ENCODE peak calls at places on chromosomes 12 and 14, in five cellular contexts. One of them, this sample, is unnamed.

GRCh38 chr12:22083167-22083566 is 37.1 kb downstream of the CMAS start:
- DNase-seq in RWPE1: peak
- DNase-seq in brain microvascular endothelial cell: peak
- DNase-seq in cardiac muscle cell: peak
- DNase-seq in H1: no peak
- DNase-seq in this sample: no peak

GRCh38 chr14:59961518-59962062 is 41.6 kb downstream of the LRRC9 start:
- DNase-seq in RWPE1: no peak
- DNase-seq in brain microvascular endothelial cell: no peak
- DNase-seq in cardiac muscle cell: no peak
- DNase-seq in H1: no peak
- DNase-seq in this sample: no peak

GRCh38 chr12:91852646-91853045 is 293.0 kb downstream of the BTG1 start:
- DNase-seq in RWPE1: no peak
- DNase-seq in brain microvascular endothelial cell: no peak
- DNase-seq in cardiac muscle cell: no peak
- DNase-seq in H1: no peak
- DNase-seq in this sample: no peak

GRCh38 chr12:26338574-26339572 is 143.5 kb downstream of the SSPN start:
- DNase-seq in RWPE1: peak
- DNase-seq in brain microvascular endothelial cell: peak
- DNase-seq in cardiac muscle cell: no peak
- DNase-seq in H1: no peak
- DNase-seq in this sample: no peak

GRCh38 chr14:68771631-68772030 is 21.2 kb downstream of the ZFP36L1 start:
- DNase-seq in RWPE1: no peak
- DNase-seq in brain microvascular endothelial cell: no peak
- DNase-seq in cardiac muscle cell: no peak
- DNase-seq in H1: no peak
- DNase-seq in this sample: peak

GRCh38 chr12:116603516-116603915 is 44.3 kb downstream of the MAP1LC3B2 start:
- DNase-seq in RWPE1: no peak
- DNase-seq in brain microvascular endothelial cell: no peak
- DNase-seq in cardiac muscle cell: peak
- DNase-seq in H1: no peak
- DNase-seq in this sample: peak

GRCh38 chr14:57066887-57067513 is 201.7 kb downstream of the EXOC5 start:
- DNase-seq in RWPE1: no peak
- DNase-seq in brain microvascular endothelial cell: peak
- DNase-seq in cardiac muscle cell: peak
- DNase-seq in H1: peak
- DNase-seq in this sample: peak

GRCh38 chr14:73238262-73238852 is 1.1 kb downstream of the PAPLN start:
- DNase-seq in RWPE1: peak
- DNase-seq in brain microvascular endothelial cell: peak
- DNase-seq in cardiac muscle cell: no peak
- DNase-seq in H1: no peak
- DNase-seq in this sample: no peak

GRCh38 chr14:50697659-50698290 is 29.7 kb upstream of the SAV1 start:
- DNase-seq in RWPE1: no peak
- DNase-seq in brain microvascular endothelial cell: no peak
- DNase-seq in cardiac muscle cell: no peak
- DNase-seq in H1: no peak
- DNase-seq in this sample: no peak

GRCh38 chr12:65741662-65742480 is 82.4 kb upstream of the HMGA2 start:
- DNase-seq in RWPE1: peak
- DNase-seq in brain microvascular endothelial cell: peak
- DNase-seq in cardiac muscle cell: peak
- DNase-seq in H1: no peak
- DNase-seq in this sample: peak

GRCh38 chr12:20309504-20310148 is 58.7 kb upstream of the PDE3A start:
- DNase-seq in RWPE1: no peak
- DNase-seq in brain microvascular endothelial cell: no peak
- DNase-seq in cardiac muscle cell: no peak
- DNase-seq in H1: no peak
- DNase-seq in this sample: no peak

GRCh38 chr14:54681819-54682261 is 114.9 kb downstream of the SAMD4A start:
- DNase-seq in RWPE1: peak
- DNase-seq in brain microvascular endothelial cell: peak
- DNase-seq in cardiac muscle cell: no peak
- DNase-seq in H1: no peak
- DNase-seq in this sample: no peak

GRCh38 chr14:67943947-67944346 is 124.4 kb downstream of the RAD51B start:
- DNase-seq in RWPE1: peak
- DNase-seq in brain microvascular endothelial cell: peak
- DNase-seq in cardiac muscle cell: peak
- DNase-seq in H1: peak
- DNase-seq in this sample: peak

GRCh38 chr12:3279415-3279780 is 202.2 kb downstream of the TSPAN9 start:
- DNase-seq in RWPE1: no peak
- DNase-seq in brain microvascular endothelial cell: no peak
- DNase-seq in cardiac muscle cell: no peak
- DNase-seq in H1: no peak
- DNase-seq in this sample: no peak

GRCh38 chr12:108277613-108278012 is 61.5 kb downstream of the CMKLR1 start:
- DNase-seq in RWPE1: no peak
- DNase-seq in brain microvascular endothelial cell: no peak
- DNase-seq in cardiac muscle cell: no peak
- DNase-seq in H1: no peak
- DNase-seq in this sample: no peak

GRCh38 chr12:12716151-12716844 is 870 bp upstream of the CDKN1B start:
- DNase-seq in RWPE1: no peak
- DNase-seq in brain microvascular endothelial cell: no peak
- DNase-seq in cardiac muscle cell: no peak
- DNase-seq in H1: no peak
- DNase-seq in this sample: no peak

GRCh38 chr12:101876861-101877815 is at the start of gene DRAM1:
- DNase-seq in RWPE1: peak
- DNase-seq in brain microvascular endothelial cell: peak
- DNase-seq in cardiac muscle cell: peak
- DNase-seq in H1: peak
- DNase-seq in this sample: peak
- TF ChIP-seq CTCF in RWPE1: no peak
- TF ChIP-seq CTCF in brain microvascular endothelial cell: no peak
- TF ChIP-seq CTCF in cardiac muscle cell: no peak
- TF ChIP-seq CTCF in H1: peak
- TF ChIP-seq CTCF in this sample: no peak

DNA sequence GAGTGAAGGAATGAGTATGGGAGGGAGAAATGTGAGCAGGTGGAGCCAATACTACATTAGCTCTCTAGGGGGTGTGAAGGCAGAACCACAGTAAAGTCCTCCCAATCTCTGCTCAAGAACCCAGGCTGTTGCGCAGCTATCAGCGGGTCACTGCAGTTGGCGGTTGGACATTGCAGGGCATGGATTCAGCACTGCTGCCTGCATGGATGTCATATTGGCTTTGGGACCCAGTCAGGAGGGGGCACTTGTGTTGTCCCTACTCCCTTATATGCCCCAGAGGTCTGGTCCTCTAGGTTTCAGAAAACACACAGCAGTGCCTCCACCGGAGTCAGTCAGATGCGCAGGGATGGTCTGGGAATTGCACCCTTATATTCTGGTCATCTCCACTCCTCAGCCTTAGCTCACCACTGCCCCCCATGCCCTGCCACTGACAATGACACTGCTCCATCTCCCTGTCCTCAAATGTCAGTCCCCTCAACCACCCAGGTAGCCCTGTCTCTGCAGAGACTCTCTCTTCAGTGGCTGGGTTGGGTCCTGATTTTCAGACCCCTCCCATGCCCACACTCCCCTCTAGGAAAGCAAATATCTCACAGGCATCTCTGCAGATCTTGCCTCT is 9.6 kb downstream of the ZDHHC22 start:
- DNase-seq in RWPE1: no peak
- DNase-seq in brain microvascular endothelial cell: no peak
- DNase-seq in cardiac muscle cell: no peak
- DNase-seq in H1: no peak
- DNase-seq in this sample: no peak
- TF ChIP-seq CTCF in RWPE1: no peak
- TF ChIP-seq CTCF in brain microvascular endothelial cell: no peak
- TF ChIP-seq CTCF in cardiac muscle cell: no peak
- TF ChIP-seq CTCF in H1: peak
- TF ChIP-seq CTCF in this sample: no peak

GRCh38 chr14:93195316-93195999 is 10.3 kb downstream of the LYSET start:
- DNase-seq in RWPE1: no peak
- DNase-seq in brain microvascular endothelial cell: no peak
- DNase-seq in cardiac muscle cell: no peak
- DNase-seq in H1: no peak
- DNase-seq in this sample: no peak

GRCh38 chr14:93200553-93200952 is 6.3 kb downstream of the GON7 start:
- DNase-seq in RWPE1: no peak
- DNase-seq in brain microvascular endothelial cell: no peak
- DNase-seq in cardiac muscle cell: no peak
- DNase-seq in H1: no peak
- DNase-seq in this sample: no peak

GRCh38 chr14:93201155-93201704 is 5.6 kb downstream of the GON7 start:
- DNase-seq in RWPE1: no peak
- DNase-seq in brain microvascular endothelial cell: no peak
- DNase-seq in cardiac muscle cell: no peak
- DNase-seq in H1: no peak
- DNase-seq in this sample: no peak

GRCh38 chr14:93199031-93199430 is 7.8 kb downstream of the GON7 start:
- DNase-seq in RWPE1: no peak
- DNase-seq in brain microvascular endothelial cell: no peak
- DNase-seq in cardiac muscle cell: no peak
- DNase-seq in H1: no peak
- DNase-seq in this sample: no peak
- TF ChIP-seq CTCF in RWPE1: no peak
- TF ChIP-seq CTCF in brain microvascular endothelial cell: no peak
- TF ChIP-seq CTCF in cardiac muscle cell: no peak
- TF ChIP-seq CTCF in H1: no peak
- TF ChIP-seq CTCF in this sample: no peak

GRCh38 chr14:75003250-75004027 is 718 bp downstream of the EIF2B2 start:
- DNase-seq in RWPE1: no peak
- DNase-seq in brain microvascular endothelial cell: no peak
- DNase-seq in cardiac muscle cell: no peak
- DNase-seq in H1: no peak
- DNase-seq in this sample: no peak

GRCh38 chr14:75005357-75005756 is 2.6 kb downstream of the EIF2B2 start:
- DNase-seq in RWPE1: no peak
- DNase-seq in brain microvascular endothelial cell: no peak
- DNase-seq in cardiac muscle cell: no peak
- DNase-seq in H1: no peak
- DNase-seq in this sample: no peak

GRCh38 chr14:75001261-75001660 is 1.5 kb upstream of the EIF2B2 start:
- DNase-seq in RWPE1: no peak
- DNase-seq in brain microvascular endothelial cell: no peak
- DNase-seq in cardiac muscle cell: no peak
- DNase-seq in H1: no peak
- DNase-seq in this sample: no peak

GRCh38 chr14:75001899-75002298 is 822 bp upstream of the EIF2B2 start:
- DNase-seq in RWPE1: no peak
- DNase-seq in brain microvascular endothelial cell: no peak
- DNase-seq in cardiac muscle cell: no peak
- DNase-seq in H1: no peak
- DNase-seq in this sample: no peak

GRCh38 chr14:75002392-75003249 is at the start of gene EIF2B2:
- DNase-seq in RWPE1: peak
- DNase-seq in brain microvascular endothelial cell: peak
- DNase-seq in cardiac muscle cell: peak
- DNase-seq in H1: peak
- DNase-seq in this sample: peak
- TF ChIP-seq CTCF in RWPE1: no peak
- TF ChIP-seq CTCF in brain microvascular endothelial cell: peak
- TF ChIP-seq CTCF in cardiac muscle cell: peak
- TF ChIP-seq CTCF in H1: peak
- TF ChIP-seq CTCF in this sample: peak

GRCh38 chr14:51732494-51733080 is 80.9 kb downstream of the FRMD6 start:
- DNase-seq in RWPE1: no peak
- DNase-seq in brain microvascular endothelial cell: no peak
- DNase-seq in cardiac muscle cell: no peak
- DNase-seq in H1: no peak
- DNase-seq in this sample: no peak

GRCh38 chr14:51733147-51733546 is 81.4 kb downstream of the FRMD6 start:
- DNase-seq in RWPE1: no peak
- DNase-seq in brain microvascular endothelial cell: no peak
- DNase-seq in cardiac muscle cell: no peak
- DNase-seq in H1: no peak
- DNase-seq in this sample: no peak

GRCh38 chr14:51730094-51730493 is 78.4 kb downstream of the FRMD6 start:
- DNase-seq in RWPE1: no peak
- DNase-seq in brain microvascular endothelial cell: no peak
- DNase-seq in cardiac muscle cell: no peak
- DNase-seq in H1: no peak
- DNase-seq in this sample: no peak

GRCh38 chr14:51727526-51727925 is 75.8 kb downstream of the FRMD6 start:
- DNase-seq in RWPE1: no peak
- DNase-seq in brain microvascular endothelial cell: no peak
- DNase-seq in cardiac muscle cell: no peak
- DNase-seq in H1: no peak
- DNase-seq in this sample: no peak

GRCh38 chr14:51730674-51731073 is 79.0 kb downstream of the FRMD6 start:
- DNase-seq in RWPE1: no peak
- DNase-seq in brain microvascular endothelial cell: no peak
- DNase-seq in cardiac muscle cell: no peak
- DNase-seq in H1: no peak
- DNase-seq in this sample: no peak
- TF ChIP-seq CTCF in RWPE1: no peak
- TF ChIP-seq CTCF in brain microvascular endothelial cell: no peak
- TF ChIP-seq CTCF in cardiac muscle cell: no peak
- TF ChIP-seq CTCF in H1: no peak
- TF ChIP-seq CTCF in this sample: no peak

GRCh38 chr12:43282106-43282505 is 269.9 kb downstream of the ADAMTS20 start:
- DNase-seq in RWPE1: peak
- DNase-seq in brain microvascular endothelial cell: no peak
- DNase-seq in cardiac muscle cell: peak
- DNase-seq in H1: no peak
- DNase-seq in this sample: no peak
- TF ChIP-seq CTCF in RWPE1: peak
- TF ChIP-seq CTCF in brain microvascular endothelial cell: peak
- TF ChIP-seq CTCF in cardiac muscle cell: peak
- TF ChIP-seq CTCF in H1: no peak
- TF ChIP-seq CTCF in this sample: no peak

This sample was measured in glutamatergic neuron.